ENCODE peak calls at places on chromosomes 12 and 14, in nine cellular contexts. P is CD8-positive, alpha-beta T cell; R is adrenal gland; X is A549; D is left lung; Y is NB4; C is fibroblast of the aortic adventitia; W is endodermal cell; E is AG09309. H is an unnamed sample.

GRCh38 chr14:33945329-33945728 is 5.5 kb downstream of the EGLN3 start:
- DNase-seq in W (no peak), R (no peak), P (no peak), C (no peak), D (no peak), E (no peak), X (no peak), Y (no peak), H (no peak)

GRCh38 chr12:74021937-74022336 is 515.7 kb upstream of the ATXN7L3B start:
- DNase-seq in Y (peak), E (no peak), D (peak), R (peak), W (peak), C (peak), X (peak), P (no peak), H (peak)

GRCh38 chr12:88383405-88383804 is 196.9 kb downstream of the KITLG start:
- DNase-seq in R (no peak), C (no peak), X (no peak), P (no peak), Y (no peak), D (no peak), E (no peak), W (no peak), H (no peak)

GRCh38 chr14:77203611-77204456 is 22.2 kb downstream of the TMEM63C start:
- DNase-seq in R (peak), D (no peak), W (peak), C (no peak), X (no peak), E (no peak), P (no peak), Y (no peak), H (no peak)

GRCh38 chr12:115008951-115009350 is 325.0 kb upstream of the TBX3 start:
- DNase-seq in R (no peak), C (no peak), Y (peak), P (no peak), D (no peak), X (no peak), E (no peak), W (no peak), H (no peak)

GRCh38 chr12:82981150-82981549 is 294.4 kb downstream of the TMTC2 start:
- DNase-seq in C (no peak), X (no peak), Y (no peak), E (no peak), D (no peak), W (no peak), R (no peak), P (no peak), H (no peak)

GRCh38 chr12:46209165-46209564 is 59.7 kb downstream of the SLC38A1 start:
- DNase-seq in R (no peak), W (no peak), P (no peak), D (no peak), Y (no peak), E (peak), C (peak), X (no peak), H (no peak)

GRCh38 chr14:58626441-58626840 is 11.3 kb upstream of the DACT1 start:
- DNase-seq in P (no peak), C (peak), R (no peak), X (no peak), D (no peak), E (peak), W (no peak), Y (no peak), H (no peak)

GRCh38 chr12:43338848-43339526 is 213.0 kb downstream of the ADAMTS20 start:
- DNase-seq in Y (peak), R (no peak), E (peak), W (peak), P (no peak), D (no peak), C (peak), X (peak), H (peak)

GRCh38 chr12:77940566-77940965 is 109.9 kb downstream of the NAV3 start:
- DNase-seq in E (no peak), R (no peak), C (peak), W (no peak), Y (no peak), X (peak), D (no peak), P (no peak), H (no peak)

GRCh38 chr12:1835178-1836131 is 15.1 kb downstream of the LRTM2 start:
- DNase-seq in C (no peak), E (no peak), W (no peak), X (no peak), R (no peak), Y (peak), P (no peak), D (peak), H (no peak)

GRCh38 chr14:91173867-91174266 is 60.0 kb downstream of the DGLUCY start:
- DNase-seq in E (no peak), P (no peak), W (no peak), C (no peak), X (no peak), R (no peak), D (no peak), Y (no peak), H (no peak)

GRCh38 chr14:91229743-91230200 is 14.7 kb downstream of the GPR68 start:
- DNase-seq in Y (peak), R (no peak), D (no peak), W (no peak), C (no peak), P (peak), E (peak), X (no peak), H (peak)

GRCh38 chr12:118166946-118167345 is 31.0 kb downstream of the PEBP1 start:
- DNase-seq in C (no peak), W (no peak), X (no peak), D (no peak), R (no peak), E (no peak), P (no peak), Y (no peak), H (no peak)

GRCh38 chr14:69519701-69520100 is 35.2 kb downstream of the PLEKHD1 start:
- DNase-seq in P (no peak), W (no peak), D (no peak), C (no peak), E (no peak), X (no peak), R (no peak), Y (no peak), H (no peak)

GRCh38 chr12:48997719-48998496 is 1.3 kb downstream of the DDN start:
- DNase-seq in R (no peak), C (no peak), X (peak), Y (peak), E (no peak), W (peak), D (peak), P (no peak), H (no peak)

GRCh38 chr12:125259525-125259924 is 194.3 kb downstream of the AACS start:
- DNase-seq in W (no peak), P (no peak), R (no peak), E (no peak), X (no peak), D (no peak), Y (no peak), C (no peak), H (no peak)

GRCh38 chr12:7588703-7589329 is 76.9 kb downstream of the APOBEC1 start:
- DNase-seq in Y (peak), X (peak), W (peak), E (peak), R (peak), P (peak), C (peak), D (no peak), H (no peak)

GRCh38 chr12:67943295-67943892 is 45.9 kb upstream of the IFNG-AS1 start:
- DNase-seq in D (no peak), E (peak), C (peak), R (peak), X (peak), W (peak), P (peak), Y (peak), H (peak)

GRCh38 chr12:52691076-52691764 is 11.0 kb upstream of the KRT1 start:
- DNase-seq in W (peak), E (no peak), C (no peak), R (no peak), D (peak), Y (no peak), P (peak), X (no peak), H (no peak)

GRCh38 chr12:70598467-70599194 is 38.6 kb downstream of the PTPRB start:
- DNase-seq in E (no peak), X (no peak), C (peak), Y (no peak), D (no peak), P (no peak), R (no peak), W (no peak), H (no peak)

GRCh38 chr12:67391034-67391433 is 121.9 kb downstream of the CAND1 start:
- DNase-seq in X (no peak), P (no peak), Y (no peak), R (no peak), W (no peak), E (no peak), D (no peak), C (no peak), H (no peak)

GRCh38 chr12:116502989-116503496 is 56.1 kb upstream of the MAP1LC3B2 start:
- DNase-seq in E (no peak), W (no peak), X (peak), D (no peak), C (no peak), R (no peak), P (no peak), Y (no peak), H (no peak)

GRCh38 chr14:77189479-77189878 is 7.9 kb downstream of the TMEM63C start:
- DNase-seq in E (no peak), W (no peak), X (no peak), R (no peak), C (no peak), Y (no peak), P (no peak), D (no peak), H (no peak)

GRCh38 chr12:46663297-46663696 is 162.5 kb downstream of the SLC38A4 start:
- DNase-seq in X (peak), R (no peak), Y (no peak), W (no peak), C (no peak), P (no peak), E (no peak), D (no peak), H (no peak)

GRCh38 chr14:92352158-92352985 is 29.4 kb downstream of the SLC24A4 start:
- DNase-seq in D (no peak), R (no peak), C (peak), E (no peak), W (peak), Y (peak), P (no peak), X (peak), H (no peak)

GRCh38 chr12:132393245-132393795 is 63.9 kb upstream of the GALNT9 start:
- DNase-seq in Y (no peak), E (no peak), R (no peak), D (no peak), W (no peak), P (no peak), X (peak), C (no peak), H (no peak)

GRCh38 chr12:132161046-132161781 is 17.0 kb downstream of the NOC4L start:
- DNase-seq in D (peak), C (peak), E (no peak), Y (peak), R (no peak), X (peak), P (no peak), W (no peak), H (no peak)

GRCh38 chr14:69543341-69544249 is 31.1 kb downstream of the CCDC177 start:
- DNase-seq in E (peak), C (peak), X (peak), Y (peak), R (peak), D (peak), P (no peak), W (peak), H (peak)

GRCh38 chr12:46365951-46366379 is 6.6 kb downstream of the SLC38A2 start:
- DNase-seq in W (no peak), R (no peak), P (no peak), D (no peak), Y (no peak), X (no peak), E (no peak), C (peak), H (no peak)

GRCh38 chr12:90940872-90941499 is 14.0 kb downstream of the CCER1 start:
- DNase-seq in E (peak), W (no peak), P (no peak), C (peak), Y (peak), R (no peak), D (no peak), X (peak), H (peak)

GRCh38 chr14:22545842-22546721 is 42.9 kb downstream of the DAD1 start:
- DNase-seq in W (peak), X (no peak), E (no peak), R (peak), D (no peak), Y (no peak), C (peak), P (no peak), H (peak)

GRCh38 chr12:94027561-94027960 is 120.8 kb upstream of the PLXNC1 start:
- DNase-seq in P (no peak), W (no peak), D (no peak), C (no peak), R (no peak), Y (no peak), X (no peak), E (no peak), H (no peak)

GRCh38 chr12:116392061-116392460 is 114.6 kb upstream of the MED13L start:
- DNase-seq in Y (no peak), P (no peak), W (no peak), R (no peak), E (no peak), C (no peak), X (no peak), D (no peak), H (no peak)

GRCh38 chr12:54277823-54278276 is 2.1 kb downstream of the CBX5 start:
- DNase-seq in R (no peak), P (no peak), C (peak), W (peak), Y (peak), D (no peak), E (peak), X (no peak), H (no peak)

GRCh38 chr12:9706081-9706685 is 26.7 kb downstream of the CLECL1 start:
- DNase-seq in R (no peak), X (no peak), Y (no peak), C (no peak), E (no peak), D (no peak), P (no peak), W (no peak), H (no peak)

GRCh38 chr12:110726018-110726417 is 16.7 kb downstream of the PPP1CC start:
- DNase-seq in D (no peak), R (no peak), W (peak), X (no peak), C (no peak), P (no peak), E (no peak), Y (no peak), H (no peak)

GRCh38 chr12:96143392-96143791 is 50.8 kb upstream of the ELK3 start:
- DNase-seq in P (no peak), W (no peak), X (no peak), C (no peak), E (no peak), R (no peak), Y (peak), D (no peak), H (no peak)
- H3K4me3 ChIP-seq in P (peak), W (no peak), X (no peak), C (no peak), E (no peak), R (no peak), Y (peak), D (no peak), H (no peak)

DNA sequence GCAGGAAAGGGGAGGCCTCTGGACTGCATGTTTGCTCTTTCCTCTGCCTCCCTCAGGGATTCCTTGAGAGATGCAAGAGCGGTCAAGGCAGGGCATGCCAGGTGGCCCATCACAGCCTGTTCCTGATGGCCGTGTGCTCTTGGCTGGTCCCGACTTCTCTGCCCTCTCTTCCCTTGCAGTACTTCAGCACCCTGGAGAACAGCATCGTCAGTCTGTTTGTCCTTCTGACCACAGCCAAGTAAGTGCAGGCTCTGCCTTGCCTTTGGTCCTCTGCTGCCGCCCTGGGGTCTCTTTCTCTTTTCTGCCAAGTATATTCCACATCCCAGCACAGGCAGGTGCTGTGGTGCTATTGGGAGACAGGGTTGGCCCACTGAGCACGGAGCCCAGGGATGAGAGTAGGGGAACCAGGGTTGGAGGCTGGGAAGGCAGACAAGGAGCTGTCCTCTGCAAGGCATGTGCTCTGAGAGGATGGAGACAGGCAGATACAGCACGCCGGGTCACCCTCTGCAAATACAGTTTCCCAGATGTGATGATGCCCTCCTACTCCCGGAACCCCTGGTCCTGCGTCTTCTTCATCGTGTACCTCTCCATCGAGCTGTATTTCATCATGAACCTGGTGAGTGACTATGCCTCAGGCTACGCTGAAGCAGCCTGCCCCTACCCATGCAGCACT is 51.9 kb downstream of the TPCN1 start:
- DNase-seq in Y (no peak), E (no peak), P (no peak), C (no peak), X (no peak), D (no peak), R (no peak), W (peak), H (no peak)
- TF ChIP-seq CTCF in Y (no peak), E (no peak), P (no peak), C (no peak), X (no peak), D (no peak), R (no peak), W (peak), H (no peak)

DNA sequence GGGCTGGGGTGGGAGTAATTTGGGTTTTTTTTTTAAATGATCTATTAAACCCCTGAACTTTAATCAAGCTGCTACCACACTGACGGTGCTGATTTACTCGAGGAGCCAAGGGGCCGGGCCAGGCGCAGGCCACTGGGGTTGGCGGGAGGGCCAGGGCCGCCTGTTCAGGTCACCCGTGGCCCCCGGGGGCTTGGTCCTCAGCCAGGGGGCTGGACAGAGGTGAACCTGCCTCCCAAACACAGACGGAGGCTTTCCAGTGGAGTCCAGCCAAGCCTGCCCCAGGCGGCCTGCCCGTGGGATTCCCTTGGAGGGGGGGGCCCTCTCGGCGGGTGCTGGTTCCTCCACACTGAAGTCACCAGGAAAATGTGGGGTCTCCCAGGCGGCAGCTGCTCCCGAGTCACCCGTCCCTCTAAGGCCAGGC is 167.0 kb upstream of the GSC start:
- DNase-seq in W (no peak), Y (no peak), D (peak), P (no peak), R (peak), X (no peak), C (no peak), E (no peak), H (no peak)
- H3K4me3 ChIP-seq in W (no peak), Y (no peak), D (no peak), P (no peak), R (no peak), X (no peak), C (no peak), E (no peak), H (peak)

DNA sequence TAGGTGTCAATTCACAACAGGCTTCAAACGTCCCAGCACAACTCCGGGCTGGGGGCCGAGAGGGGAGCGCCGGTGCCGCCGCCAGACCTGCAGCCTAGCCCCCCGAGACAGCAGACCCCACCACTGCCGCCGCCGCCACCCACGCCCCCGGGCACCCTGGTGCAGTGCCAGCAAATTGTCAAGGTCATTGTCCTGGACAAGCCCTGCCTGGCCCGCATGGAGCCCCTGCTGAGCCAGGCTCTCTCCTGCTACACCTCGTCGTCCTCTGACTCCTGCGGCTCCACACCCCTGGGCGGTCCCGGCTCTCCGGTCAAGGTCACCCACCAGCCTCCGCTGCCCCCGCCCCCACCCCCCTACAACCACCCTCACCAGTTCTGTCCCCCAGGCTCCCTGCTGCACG is 39.4 kb downstream of the SLC6A12 start:
- DNase-seq in W (no peak), R (no peak), X (no peak), E (no peak), D (peak), P (no peak), Y (no peak), C (no peak), H (no peak)
- TF ChIP-seq CTCF in W (no peak), R (no peak), X (no peak), E (no peak), D (no peak), P (no peak), Y (no peak), C (no peak), H (no peak)

GRCh38 chr12:80196419-80196818 is 97.1 kb downstream of the OTOGL start:
- DNase-seq in P (no peak), Y (no peak), D (no peak), R (no peak), W (no peak), C (no peak), X (no peak), E (no peak), H (no peak)
- H3K4me3 ChIP-seq in P (no peak), Y (no peak), D (no peak), R (no peak), W (no peak), C (no peak), X (no peak), E (no peak), H (no peak)

DNA sequence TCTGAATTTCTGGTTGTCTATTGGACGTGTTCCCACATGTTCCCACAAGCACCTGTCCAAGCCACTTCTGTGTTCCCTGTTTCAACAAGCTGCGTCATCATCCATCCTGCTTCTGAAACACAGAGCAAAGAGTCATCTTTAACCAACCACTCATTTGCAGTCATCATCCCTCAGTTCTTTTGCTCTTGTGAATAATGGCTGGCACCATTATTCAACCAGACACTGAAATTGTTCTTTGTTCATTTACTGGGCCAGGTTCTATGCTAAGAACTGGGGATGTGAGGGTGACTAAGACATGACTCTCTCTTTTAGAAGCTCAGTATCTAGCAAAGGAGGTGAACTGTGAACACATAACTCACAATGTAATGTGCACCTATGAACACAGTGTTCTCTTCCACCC is 40.7 kb upstream of the ANO4 start:
- DNase-seq in Y (no peak), C (no peak), W (no peak), D (no peak), P (no peak), R (no peak), E (no peak), X (no peak), H (no peak)
- TF ChIP-seq CTCF in Y (no peak), C (no peak), W (no peak), D (no peak), P (no peak), R (no peak), E (no peak), X (no peak), H (no peak)

DNA sequence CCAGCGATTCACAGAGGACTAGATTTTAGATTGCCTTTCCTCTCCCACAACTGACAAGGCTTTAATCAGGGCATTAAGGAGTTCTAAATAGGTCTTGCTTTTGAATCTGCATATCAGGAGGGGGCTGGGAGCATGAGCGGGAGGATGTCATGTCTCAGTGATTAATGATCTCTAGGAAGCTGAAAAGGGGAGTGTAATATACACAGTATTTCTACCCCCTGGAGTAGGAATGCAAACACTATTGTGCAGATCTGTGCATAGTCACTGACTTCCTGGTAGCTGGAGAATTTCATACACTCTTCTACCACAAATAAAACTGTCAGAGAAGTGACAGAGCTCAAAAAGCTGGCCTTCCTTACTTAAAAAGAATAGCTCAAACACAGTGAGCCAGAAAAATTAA is 65.7 kb downstream of the RIC8B start:
- DNase-seq in P (no peak), Y (peak), C (peak), D (no peak), X (peak), E (peak), R (no peak), W (peak), H (peak)
- H3K4me3 ChIP-seq in P (no peak), Y (no peak), C (no peak), D (no peak), X (no peak), E (no peak), R (no peak), W (no peak), H (no peak)